ENCODE peak calls at places on chromosome 19, in seven cellular contexts. One of them, this sample, is unnamed.

GRCh38 chr19:45376045-45376724 is 5.8 kb upstream of the ERCC2 start:
- DNase-seq in stimulated activated CD4-positive, alpha-beta T cell treated with anti-CD3 and anti-CD28 coated beads, Interleukin-1b, Interleukin-23, amount 100 ng/mL, for 24 hours: no peak
- DNase-seq in activated CD4-positive, alpha-beta T cell treated with anti-CD3 and anti-CD28 coated beads for 24 hours: no peak
- DNase-seq in HEK293T: no peak
- DNase-seq in tibial artery: no peak
- DNase-seq in activated CD8-positive, alpha-beta memory T cell treated with anti-CD3 and anti-CD28 coated beads for 48 hours: no peak
- DNase-seq in activated T-helper 1 cell treated with anti-CD3 and anti-CD28 coated beads, Interleukin-12 subunit alpha, Interleukin-12 subunit beta, Interleukin-2, Interleukin-4 antibody, amounts not matched to agents 30 ng/mL and 10 ng/mL and 1 ng/mL, durations not matched to agents 14 hours and 24 hours and 36 hours: no peak
- DNase-seq in this sample: no peak

GRCh38 chr19:3612330-3612729 is 5.7 kb upstream of the TBXA2R start:
- DNase-seq in stimulated activated CD4-positive, alpha-beta T cell treated with anti-CD3 and anti-CD28 coated beads, Interleukin-1b, Interleukin-23, amount 100 ng/mL, for 24 hours: no peak
- DNase-seq in activated CD4-positive, alpha-beta T cell treated with anti-CD3 and anti-CD28 coated beads for 24 hours: no peak
- DNase-seq in HEK293T: no peak
- DNase-seq in tibial artery: no peak
- DNase-seq in activated CD8-positive, alpha-beta memory T cell treated with anti-CD3 and anti-CD28 coated beads for 48 hours: no peak
- DNase-seq in activated T-helper 1 cell treated with anti-CD3 and anti-CD28 coated beads, Interleukin-12 subunit alpha, Interleukin-12 subunit beta, Interleukin-2, Interleukin-4 antibody, amounts not matched to agents 30 ng/mL and 10 ng/mL and 1 ng/mL, durations not matched to agents 14 hours and 24 hours and 36 hours: no peak
- DNase-seq in this sample: no peak

GRCh38 chr19:30419581-30420180 is 47.5 kb downstream of the ZNF536 start:
- DNase-seq in stimulated activated CD4-positive, alpha-beta T cell treated with anti-CD3 and anti-CD28 coated beads, Interleukin-1b, Interleukin-23, amount 100 ng/mL, for 24 hours: no peak
- DNase-seq in activated CD4-positive, alpha-beta T cell treated with anti-CD3 and anti-CD28 coated beads for 24 hours: no peak
- DNase-seq in HEK293T: no peak
- DNase-seq in tibial artery: no peak
- DNase-seq in activated CD8-positive, alpha-beta memory T cell treated with anti-CD3 and anti-CD28 coated beads for 48 hours: no peak
- DNase-seq in activated T-helper 1 cell treated with anti-CD3 and anti-CD28 coated beads, Interleukin-12 subunit alpha, Interleukin-12 subunit beta, Interleukin-2, Interleukin-4 antibody, amounts not matched to agents 30 ng/mL and 10 ng/mL and 1 ng/mL, durations not matched to agents 14 hours and 24 hours and 36 hours: no peak
- DNase-seq in this sample: no peak

GRCh38 chr19:6138066-6138465 is 2.6 kb downstream of the ACSBG2 start:
- DNase-seq in stimulated activated CD4-positive, alpha-beta T cell treated with anti-CD3 and anti-CD28 coated beads, Interleukin-1b, Interleukin-23, amount 100 ng/mL, for 24 hours: no peak
- DNase-seq in activated CD4-positive, alpha-beta T cell treated with anti-CD3 and anti-CD28 coated beads for 24 hours: no peak
- DNase-seq in HEK293T: no peak
- DNase-seq in tibial artery: no peak
- DNase-seq in activated CD8-positive, alpha-beta memory T cell treated with anti-CD3 and anti-CD28 coated beads for 48 hours: no peak
- DNase-seq in activated T-helper 1 cell treated with anti-CD3 and anti-CD28 coated beads, Interleukin-12 subunit alpha, Interleukin-12 subunit beta, Interleukin-2, Interleukin-4 antibody, amounts not matched to agents 30 ng/mL and 10 ng/mL and 1 ng/mL, durations not matched to agents 14 hours and 24 hours and 36 hours: no peak
- DNase-seq in this sample: no peak

GRCh38 chr19:38735257-38735686 is 9.0 kb downstream of the CAPN12 start:
- DNase-seq in stimulated activated CD4-positive, alpha-beta T cell treated with anti-CD3 and anti-CD28 coated beads, Interleukin-1b, Interleukin-23, amount 100 ng/mL, for 24 hours: no peak
- DNase-seq in activated CD4-positive, alpha-beta T cell treated with anti-CD3 and anti-CD28 coated beads for 24 hours: no peak
- DNase-seq in HEK293T: peak
- DNase-seq in tibial artery: peak
- DNase-seq in activated CD8-positive, alpha-beta memory T cell treated with anti-CD3 and anti-CD28 coated beads for 48 hours: no peak
- DNase-seq in activated T-helper 1 cell treated with anti-CD3 and anti-CD28 coated beads, Interleukin-12 subunit alpha, Interleukin-12 subunit beta, Interleukin-2, Interleukin-4 antibody, amounts not matched to agents 30 ng/mL and 10 ng/mL and 1 ng/mL, durations not matched to agents 14 hours and 24 hours and 36 hours: no peak
- DNase-seq in this sample: no peak

GRCh38 chr19:16025108-16026101 is 50.9 kb upstream of the TPM4 start:
- DNase-seq in stimulated activated CD4-positive, alpha-beta T cell treated with anti-CD3 and anti-CD28 coated beads, Interleukin-1b, Interleukin-23, amount 100 ng/mL, for 24 hours: no peak
- DNase-seq in activated CD4-positive, alpha-beta T cell treated with anti-CD3 and anti-CD28 coated beads for 24 hours: no peak
- DNase-seq in HEK293T: peak
- DNase-seq in tibial artery: peak
- DNase-seq in activated CD8-positive, alpha-beta memory T cell treated with anti-CD3 and anti-CD28 coated beads for 48 hours: no peak
- DNase-seq in activated T-helper 1 cell treated with anti-CD3 and anti-CD28 coated beads, Interleukin-12 subunit alpha, Interleukin-12 subunit beta, Interleukin-2, Interleukin-4 antibody, amounts not matched to agents 30 ng/mL and 10 ng/mL and 1 ng/mL, durations not matched to agents 14 hours and 24 hours and 36 hours: no peak
- DNase-seq in this sample: no peak

GRCh38 chr19:45119582-45119981 is 26.6 kb downstream of the PPP1R37 start:
- DNase-seq in stimulated activated CD4-positive, alpha-beta T cell treated with anti-CD3 and anti-CD28 coated beads, Interleukin-1b, Interleukin-23, amount 100 ng/mL, for 24 hours: no peak
- DNase-seq in activated CD4-positive, alpha-beta T cell treated with anti-CD3 and anti-CD28 coated beads for 24 hours: no peak
- DNase-seq in HEK293T: no peak
- DNase-seq in tibial artery: no peak
- DNase-seq in activated CD8-positive, alpha-beta memory T cell treated with anti-CD3 and anti-CD28 coated beads for 48 hours: no peak
- DNase-seq in activated T-helper 1 cell treated with anti-CD3 and anti-CD28 coated beads, Interleukin-12 subunit alpha, Interleukin-12 subunit beta, Interleukin-2, Interleukin-4 antibody, amounts not matched to agents 30 ng/mL and 10 ng/mL and 1 ng/mL, durations not matched to agents 14 hours and 24 hours and 36 hours: no peak
- DNase-seq in this sample: no peak

GRCh38 chr19:912181-913079 is 589 bp downstream of the R3HDM4 start:
- DNase-seq in stimulated activated CD4-positive, alpha-beta T cell treated with anti-CD3 and anti-CD28 coated beads, Interleukin-1b, Interleukin-23, amount 100 ng/mL, for 24 hours: no peak
- DNase-seq in activated CD4-positive, alpha-beta T cell treated with anti-CD3 and anti-CD28 coated beads for 24 hours: no peak
- DNase-seq in HEK293T: peak
- DNase-seq in tibial artery: no peak
- DNase-seq in activated CD8-positive, alpha-beta memory T cell treated with anti-CD3 and anti-CD28 coated beads for 48 hours: no peak
- DNase-seq in activated T-helper 1 cell treated with anti-CD3 and anti-CD28 coated beads, Interleukin-12 subunit alpha, Interleukin-12 subunit beta, Interleukin-2, Interleukin-4 antibody, amounts not matched to agents 30 ng/mL and 10 ng/mL and 1 ng/mL, durations not matched to agents 14 hours and 24 hours and 36 hours: no peak
- DNase-seq in this sample: no peak

GRCh38 chr19:3979289-3979673 is 6.0 kb downstream of the EEF2 start:
- DNase-seq in stimulated activated CD4-positive, alpha-beta T cell treated with anti-CD3 and anti-CD28 coated beads, Interleukin-1b, Interleukin-23, amount 100 ng/mL, for 24 hours: no peak
- DNase-seq in activated CD4-positive, alpha-beta T cell treated with anti-CD3 and anti-CD28 coated beads for 24 hours: no peak
- DNase-seq in HEK293T: no peak
- DNase-seq in tibial artery: no peak
- DNase-seq in activated CD8-positive, alpha-beta memory T cell treated with anti-CD3 and anti-CD28 coated beads for 48 hours: no peak
- DNase-seq in activated T-helper 1 cell treated with anti-CD3 and anti-CD28 coated beads, Interleukin-12 subunit alpha, Interleukin-12 subunit beta, Interleukin-2, Interleukin-4 antibody, amounts not matched to agents 30 ng/mL and 10 ng/mL and 1 ng/mL, durations not matched to agents 14 hours and 24 hours and 36 hours: no peak
- DNase-seq in this sample: no peak